ENCODE peak calls at places on chromosomes 3 and 15, in six cellular contexts. E, M, Q, R, A and K are unnamed samples.

GRCh38 chr15:48005921-48006541 is 114.8 kb upstream of the SLC24A5 start:
- DNase-seq in E (no peak), Q (no peak), M (no peak), A (no peak), R (peak; percentile 35), K (peak; percentile 9)

GRCh38 chr3:11509175-11510000 is 134.3 kb downstream of the VGLL4 start:
- DNase-seq in E (peak; percentile 60), Q (no peak), M (no peak), A (no peak), R (peak; percentile 8), K (peak; percentile 56)

GRCh38 chr15:52706091-52706490 is 26.9 kb upstream of the ATOSA start:
- DNase-seq in R (no peak), A (no peak), M (no peak), Q (no peak), E (no peak), K (no peak)

GRCh38 chr3:30948436-30948835 is 54.0 kb upstream of the GADL1 start:
- DNase-seq in R (no peak), Q (no peak), A (no peak), E (no peak), M (no peak), K (no peak)

GRCh38 chr3:38646630-38647029 is 2.9 kb downstream of the SCN5A start:
- DNase-seq in M (no peak), A (no peak), R (peak; percentile 18), Q (no peak), E (peak; percentile 74), K (peak; percentile 2)

GRCh38 chr3:42711491-42712343 is 9.1 kb upstream of the HHATL start:
- DNase-seq in R (no peak), E (no peak), A (no peak), Q (peak; percentile 11), M (no peak), K (no peak)

GRCh38 chr3:23435318-23435717 is 232.2 kb downstream of the UBE2E2 start:
- DNase-seq in E (no peak), R (no peak), A (no peak), Q (no peak), M (no peak), K (no peak)

GRCh38 chr3:5022187-5022965 is 43.1 kb downstream of the BHLHE40 start:
- DNase-seq in E (no peak), M (no peak), R (no peak), A (peak; percentile 27), Q (peak; percentile 35), K (no peak)